ENCODE peak calls at places on chromosomes 2 and 18, in eight cellular contexts. N is GDM1; Y is stimulated activated CD4-positive, alpha-beta T cell treated with anti-CD3 and anti-CD28 coated beads, Interleukin-15, amount 100 ng/mL, for 24 hours; L is Kasumi-1; I is Daoy; Q is IMR-90; P is left cardiac atrium; Z is NCI-H69. A is an unnamed sample.
A peak's percentile ranks its signal among the peaks of the same experiment; 100 is the strongest.

GRCh38 chr2:63814114-63814513 is 27.6 kb upstream of the UGP2 start:
- DNase-seq in Q (peak; percentile 44), Y (no peak), L (no peak), Z (peak; percentile 1), P (no peak), N (no peak), I (no peak), A (no peak)

GRCh38 chr2:152448621-152449020 is 113.6 kb downstream of the FMNL2 start:
- DNase-seq in I (no peak), N (no peak), P (no peak), Z (no peak), L (no peak), Y (no peak), Q (no peak), A (no peak)

GRCh38 chr2:153870308-153870707 is 1.4 kb upstream of the GALNT13 start:
- DNase-seq in I (no peak), N (no peak), Q (no peak), Z (no peak), Y (no peak), L (no peak), P (no peak), A (no peak)

GRCh38 chr2:72539145-72539552 is 286.7 kb downstream of the EXOC6B start:
- DNase-seq in I (peak; percentile 17), Y (no peak), P (no peak), L (no peak), N (no peak), Q (peak; percentile 53), Z (no peak), A (peak; percentile 65)

GRCh38 chr2:164479460-164479859 is 141.8 kb downstream of the GRB14 start:
- DNase-seq in P (peak; percentile 13), N (no peak), Z (no peak), Q (peak; percentile 22), L (peak; percentile 74), Y (no peak), I (peak; percentile 26), A (peak; percentile 77)

GRCh38 chr2:3423492-3424170 is 44.1 kb downstream of the TRAPPC12 start:
- DNase-seq in L (peak; percentile 67), Q (peak; percentile 27), Y (peak; percentile 82), N (peak; percentile 13), I (peak; percentile 66), Z (peak; percentile 32), P (peak; percentile 62), A (peak; percentile 67)

GRCh38 chr2:113203901-113204519 is 30.2 kb downstream of the PSD4 start:
- DNase-seq in Y (peak; percentile 79), I (peak; percentile 83), P (peak; percentile 69), Q (peak; percentile 68), L (peak; percentile 71), Z (peak; percentile 73), N (peak; percentile 68), A (peak; percentile 83)

GRCh38 chr18:12540751-12541150 is 117.2 kb downstream of the SPIRE1 start:
- DNase-seq in L (no peak), N (no peak), P (no peak), Z (no peak), I (no peak), Q (no peak), Y (no peak), A (no peak)

GRCh38 chr2:168798076-168798887 is 4.2 kb upstream of the NOSTRIN start:
- DNase-seq in Y (no peak), I (no peak), N (no peak), P (peak; percentile 36), L (no peak), Z (peak; percentile 75), Q (no peak), A (no peak)

GRCh38 chr2:96470636-96471035 is 34.5 kb downstream of the NEURL3 start:
- DNase-seq in Y (peak; percentile 72), P (peak; percentile 71), I (peak; percentile 37), Z (no peak), Q (peak; percentile 8), N (no peak), L (no peak), A (no peak)

GRCh38 chr2:219645631-219646527 is 18.4 kb downstream of the SLC4A3 start:
- DNase-seq in P (peak; percentile 27), L (no peak), N (no peak), I (peak; percentile 76), Y (no peak), Z (no peak), Q (peak; percentile 82), A (peak; percentile 77)